ENCODE peak calls at places on chromosome 14, in four cellular contexts. A is A673, J is OCI-LY7, S is lung. V is an unnamed sample. For H3K4me1, the result is how much of the 10 kb centered on the place peaks cover.

GRCh38 chr14:53962954-53963490 is 6.4 kb upstream of the BMP4 start:
- DNase-seq in A (no peak), J (no peak), S (no peak), V (no peak)

GRCh38 chr14:74511966-74512365 is 18.4 kb downstream of the ISCA2 start:
- DNase-seq in A (no peak), J (no peak), S (no peak), V (no peak)

GRCh38 chr14:88323086-88323519 is at the start of gene KCNK10:
- DNase-seq in A (peak), J (peak), S (no peak), V (no peak)

GRCh38 chr14:88765130-88765529 is 27.6 kb downstream of the EML5 start:
- DNase-seq in A (no peak), J (no peak), S (no peak), V (no peak)

GRCh38 chr14:76051717-76052459 is 66.3 kb downstream of the IFT43 start:
- DNase-seq in A (no peak), J (no peak), S (no peak), V (no peak)

GRCh38 chr14:49961270-49962222 is 68.7 kb downstream of the ARF6 start:
- DNase-seq in A (no peak), J (peak), S (no peak), V (no peak)

GRCh38 chr14:62015945-62016344 is 253.7 kb downstream of the SNAPC1 start:
- DNase-seq in A (peak), J (no peak), S (no peak), V (no peak)

GRCh38 chr14:92546347-92547053 is 32.9 kb downstream of the RIN3 start:
- DNase-seq in A (peak), J (no peak), S (no peak), V (no peak)

GRCh38 chr14:55807059-55807499 is 227.1 kb downstream of the KTN1 start:
- DNase-seq in A (peak), J (no peak), S (peak), V (peak)

GRCh38 chr14:51211149-51211548 is 28.9 kb upstream of the TMX1 start:
- DNase-seq in A (peak), J (no peak), S (no peak), V (no peak)

GRCh38 chr14:54554401-54554800 is 12.5 kb upstream of the SAMD4A start:
- DNase-seq in A (no peak), J (no peak), S (no peak), V (no peak)

GRCh38 chr14:55301722-55302121 is 30.5 kb downstream of the FBXO34 start:
- DNase-seq in A (peak), J (no peak), S (no peak), V (no peak)

GRCh38 chr14:72010474-72010873 is 78.2 kb downstream of the RGS6 start:
- DNase-seq in A (no peak), J (no peak), S (no peak), V (no peak)

GRCh38 chr14:104316121-104316722 is 177.8 kb downstream of the KIF26A start:
- DNase-seq in A (no peak), J (no peak), S (no peak), V (no peak)

GRCh38 chr14:81176224-81176623 is 44.5 kb downstream of the GTF2A1 start:
- DNase-seq in A (peak), J (peak), S (peak), V (no peak)

GRCh38 chr14:50020184-50020583 is 96.2 kb downstream of the VCPKMT start:
- DNase-seq in A (no peak), J (no peak), S (no peak), V (no peak)

GRCh38 chr14:74105381-74105780 is 20.6 kb downstream of the LIN52 start:
- DNase-seq in A (no peak), J (no peak), S (no peak), V (no peak)

GRCh38 chr14:49310298-49310697 is 275.9 kb downstream of the RPS29 start:
- DNase-seq in A (no peak), J (no peak), S (no peak), V (no peak)

GRCh38 chr14:88384653-88385205 is 728 bp upstream of the SPATA7 start:
- DNase-seq in A (peak), J (no peak), S (no peak), V (no peak)

GRCh38 chr14:71266994-71267636 is 359.9 kb downstream of the PCNX1 start:
- DNase-seq in A (no peak), J (no peak), S (no peak), V (no peak)

GRCh38 chr14:52007637-52008036 is 18.3 kb downstream of the RTRAF start:
- DNase-seq in A (no peak), J (no peak), S (no peak), V (no peak)

GRCh38 chr14:36208690-36209278 is 32.3 kb upstream of the PTCSC3 start:
- DNase-seq in A (no peak), J (no peak), S (no peak), V (no peak)

GRCh38 chr14:91230363-91231035 is 14.0 kb downstream of the GPR68 start:
- DNase-seq in A (peak), J (no peak), S (no peak), V (no peak)

GRCh38 chr14:105532735-105533141 is 6.4 kb downstream of the TMEM121 start:
- DNase-seq in A (peak), J (peak), S (no peak), V (no peak)

GRCh38 chr14:64637735-64638473 is 66.3 kb upstream of the PLEKHG3 start:
- DNase-seq in A (peak), J (no peak), S (no peak), V (no peak)

GRCh38 chr14:95601650-95602049 is 66.8 kb downstream of the GLRX5 start:
- DNase-seq in A (no peak), J (no peak), S (no peak), V (no peak)

GRCh38 chr14:73428354-73428824 is 30.0 kb downstream of the NUMB start:
- DNase-seq in A (no peak), J (no peak), S (peak), V (no peak)

GRCh38 chr14:69214376-69214775 is 23.1 kb downstream of the EXD2 start:
- DNase-seq in A (no peak), J (no peak), S (no peak), V (no peak)

GRCh38 chr14:71730471-71730870 is 201.8 kb upstream of the RGS6 start:
- DNase-seq in A (peak), J (no peak), S (no peak), V (no peak)

GRCh38 chr14:69002069-69002468 is 23.0 kb upstream of the ACTN1 start:
- DNase-seq in A (no peak), J (no peak), S (no peak), V (peak)

GRCh38 chr14:85300119-85300518 is 229.8 kb upstream of the FLRT2 start:
- DNase-seq in A (no peak), J (no peak), S (no peak), V (no peak)

GRCh38 chr14:102046337-102047278 is 40.2 kb downstream of the HSP90AA1 start:
- DNase-seq in A (peak), J (peak), S (peak), V (peak)
- H3K27ac ChIP-seq in A (no peak), J (no peak), S (no peak), V (no peak)

GRCh38 chr14:63473194-63473788 is 69.9 kb downstream of the PPP2R5E start:
- DNase-seq in A (peak), J (no peak), S (no peak), V (no peak)

GRCh38 chr14:63478024-63478423 is 65.2 kb downstream of the PPP2R5E start:
- DNase-seq in A (no peak), J (peak), S (no peak), V (no peak)

GRCh38 chr14:63478437-63478852 is 64.7 kb downstream of the PPP2R5E start:
- DNase-seq in A (no peak), J (no peak), S (no peak), V (no peak)

GRCh38 chr14:63475761-63476160 is 67.4 kb downstream of the PPP2R5E start:
- DNase-seq in A (no peak), J (no peak), S (no peak), V (no peak)

DNA sequence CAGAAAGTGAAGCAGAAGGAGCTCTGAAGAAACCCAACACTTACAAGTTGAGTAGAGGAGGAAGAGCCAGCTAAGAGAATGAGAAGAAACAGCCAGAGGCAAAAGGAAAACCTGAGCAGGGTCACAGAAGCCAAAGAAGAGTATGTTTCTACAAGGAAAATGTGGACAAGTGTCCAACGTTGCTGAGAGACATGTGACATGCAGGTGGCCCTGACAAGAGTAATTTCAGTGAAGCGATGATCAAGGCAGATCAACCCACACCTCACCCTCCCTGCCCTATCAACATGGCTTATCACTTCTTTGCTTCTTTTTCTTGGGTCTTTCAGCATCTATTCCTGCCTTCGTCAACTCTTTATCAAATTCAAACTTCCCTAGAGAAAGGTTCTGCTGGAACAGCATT is 68.3 kb downstream of the PPP2R5E start:
- DNase-seq in A (no peak), J (no peak), S (no peak), V (no peak)
- H3K4me1 ChIP-seq in A (under half), J (under half), S (under half), V (under half)

GRCh38 chr14:23377201-23377550 is 330 bp downstream of the CMTM5 start:
- DNase-seq in A (no peak), J (no peak), S (no peak), V (no peak)
- H3K4me3 ChIP-seq in A (no peak), J (no peak), S (no peak), V (no peak)

GRCh38 chr14:31414190-31414833 is 6.0 kb downstream of the HEATR5A start:
- DNase-seq in A (no peak), J (no peak), S (no peak), V (no peak)
- H3K27ac ChIP-seq in A (no peak), J (no peak), S (no peak), V (no peak)

GRCh38 chr14:42961509-42961908 is 1354.8 kb downstream of the LRFN5 start:
- DNase-seq in A (no peak), J (no peak), S (no peak), V (no peak)
- H3K4me1 ChIP-seq in A (under half), J (under half), S (under half), V (under half)

GRCh38 chr14:60250318-60251035 is 1.5 kb downstream of the PPM1A start:
- DNase-seq in A (peak), J (peak), S (no peak), V (no peak)

GRCh38 chr14:60251877-60252276 is 2.9 kb downstream of the PPM1A start:
- DNase-seq in A (no peak), J (no peak), S (no peak), V (no peak)

GRCh38 chr14:60253649-60254048 is 4.6 kb downstream of the PPM1A start:
- DNase-seq in A (no peak), J (no peak), S (no peak), V (no peak)

GRCh38 chr14:60254176-60254575 is 5.2 kb downstream of the PPM1A start:
- DNase-seq in A (no peak), J (no peak), S (no peak), V (no peak)

DNA sequence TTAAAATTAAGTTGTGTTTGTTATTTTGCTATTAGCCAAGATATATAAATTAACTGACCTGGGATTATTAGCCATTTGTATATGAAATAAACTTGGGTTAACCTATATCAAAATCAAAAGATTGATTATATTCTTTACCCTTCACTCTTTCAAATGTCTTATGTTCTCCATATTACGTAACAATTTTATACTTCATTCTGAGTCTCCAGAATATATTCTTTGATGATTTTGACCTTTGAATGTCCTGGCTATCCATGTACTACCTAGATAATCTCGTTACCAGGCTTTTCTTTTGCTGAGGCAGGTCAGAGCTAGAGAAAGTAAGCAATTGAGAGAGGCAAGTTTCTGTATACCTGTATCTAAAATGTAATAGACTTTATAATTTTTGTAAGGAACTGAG is 3.6 kb downstream of the PPM1A start:
- DNase-seq in A (no peak), J (no peak), S (no peak), V (no peak)
- H3K4me3 ChIP-seq in A (no peak), J (peak), S (no peak), V (no peak)

GRCh38 chr14:25400607-25401206 is 350.8 kb upstream of the STXBP6 start:
- DNase-seq in A (peak), J (peak), S (peak), V (no peak)

GRCh38 chr14:25394356-25394755 is 344.4 kb upstream of the STXBP6 start:
- DNase-seq in A (peak), J (no peak), S (no peak), V (no peak)

GRCh38 chr14:25394791-25395391 is 344.9 kb upstream of the STXBP6 start:
- DNase-seq in A (peak), J (no peak), S (no peak), V (no peak)

GRCh38 chr14:25396128-25396527 is 346.2 kb upstream of the STXBP6 start:
- DNase-seq in A (peak), J (no peak), S (no peak), V (no peak)
- H3K27ac ChIP-seq in A (peak), J (no peak), S (no peak), V (no peak)

DNA sequence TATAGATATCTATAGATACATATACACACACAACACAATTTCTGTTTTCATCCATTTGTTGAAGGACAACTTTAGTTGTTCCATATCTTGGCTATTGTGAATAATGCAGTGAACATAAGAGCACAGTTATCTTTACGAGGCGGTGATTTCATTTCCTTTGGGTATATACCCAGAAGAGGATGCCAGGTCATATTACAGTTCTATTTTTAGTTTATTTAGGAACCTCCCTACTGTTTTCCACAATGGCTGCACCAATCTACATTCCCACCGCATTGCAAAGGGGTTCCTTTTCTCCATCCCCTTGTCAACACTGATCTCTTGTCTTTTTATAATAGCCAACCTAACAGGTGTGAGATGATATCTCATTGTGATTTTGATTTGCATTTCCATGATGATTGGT is 143.4 kb upstream of the ARHGAP5 start:
- DNase-seq in A (peak), J (no peak), S (no peak), V (no peak)
- H3K4me1 ChIP-seq in A (under half), J (under half), S (under half), V (under half)

GRCh38 chr14:34987180-34987579 is 4.4 kb downstream of the SRP54 start:
- DNase-seq in A (no peak), J (no peak), S (no peak), V (no peak)

GRCh38 chr14:34983148-34983760 is 462 bp downstream of the SRP54 start:
- DNase-seq in A (no peak), J (no peak), S (no peak), V (no peak)

GRCh38 chr14:34982421-34983147 is at the start of gene SRP54:
- DNase-seq in A (peak), J (peak), S (peak), V (peak)

GRCh38 chr14:34981743-34982420 is 910 bp upstream of the SRP54 start:
- DNase-seq in A (peak), J (peak), S (peak), V (no peak)

DNA sequence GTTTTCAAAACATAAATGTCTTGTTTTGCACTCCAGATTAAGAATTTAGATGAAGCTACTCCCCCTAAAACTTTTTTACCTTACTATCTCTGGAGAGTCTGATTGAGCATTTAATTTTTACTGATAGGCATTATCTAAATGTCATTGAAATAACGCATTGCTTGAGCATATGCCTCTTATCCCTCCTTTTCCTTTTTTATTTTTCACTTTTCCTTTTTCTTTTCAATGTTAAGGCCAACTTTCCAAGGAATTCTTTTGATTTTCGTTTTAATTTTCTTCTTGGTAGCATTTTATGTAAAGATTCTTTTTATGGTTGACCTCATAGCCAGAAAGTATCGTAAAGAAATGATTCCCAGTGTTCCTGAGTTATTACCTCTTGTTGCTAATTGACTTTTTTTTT is 2.9 kb downstream of the SRP54 start:
- DNase-seq in A (no peak), J (no peak), S (no peak), V (no peak)
- H3K4me3 ChIP-seq in A (no peak), J (peak), S (no peak), V (no peak)

GRCh38 chr14:94583557-94583956 is 2.3 kb downstream of the SERPINA5 start:
- DNase-seq in A (no peak), J (no peak), S (no peak), V (no peak)
- H3K27ac ChIP-seq in A (no peak), J (no peak), S (no peak), V (no peak)

V was measured in heart right ventricle.